ENCODE peak calls at places on chromosomes 12 and 14, in five cellular contexts. N is K562, G is A549, T is endothelial cell of umbilical vein, C is H1. V is an unnamed sample.

GRCh38 chr14:24172261-24172860 is 481 bp downstream of the REC8 start:
- DNase-seq in N (no peak), G (no peak), T (no peak), C (no peak), V (no peak)

GRCh38 chr14:89767861-89768268 is 186.7 kb downstream of the EFCAB11 start:
- DNase-seq in N (peak), G (no peak), T (peak), C (no peak), V (peak)

GRCh38 chr12:119594772-119595445 is 1.3 kb downstream of the TMEM233 start:
- DNase-seq in N (no peak), G (no peak), T (no peak), C (peak), V (no peak)

GRCh38 chr12:47079894-47080724 is at the start of gene AMIGO2:
- DNase-seq in N (peak), G (peak), T (peak), C (peak), V (no peak)

GRCh38 chr14:54329082-54329695 is 67.6 kb upstream of the CDKN3 start:
- DNase-seq in N (peak), G (peak), T (peak), C (peak), V (peak)

GRCh38 chr14:84254205-84254788 is 1275.6 kb upstream of the FLRT2 start:
- DNase-seq in N (no peak), G (no peak), T (peak), C (no peak), V (no peak)

GRCh38 chr14:75602527-75602926 is 24.1 kb downstream of the FLVCR2 start:
- DNase-seq in N (no peak), G (no peak), T (no peak), C (no peak), V (no peak)

GRCh38 chr12:32201996-32202395 is 95.3 kb downstream of the BICD1 start:
- DNase-seq in N (no peak), G (no peak), T (peak), C (no peak), V (no peak)

GRCh38 chr12:4809013-4809448 is 88.8 kb downstream of the GALNT8 start:
- DNase-seq in N (no peak), G (no peak), T (no peak), C (peak), V (no peak)

GRCh38 chr12:12273291-12273957 is 6.6 kb upstream of the LRP6 start:
- DNase-seq in N (no peak), G (no peak), T (no peak), C (no peak), V (no peak)

GRCh38 chr12:132558861-132559623 is 51.3 kb downstream of the LRCOL1 start:
- DNase-seq in N (no peak), G (no peak), T (no peak), C (no peak), V (no peak)

GRCh38 chr12:95224202-95225170 is 6.9 kb downstream of the VEZT start:
- DNase-seq in N (peak), G (no peak), T (no peak), C (no peak), V (no peak)

GRCh38 chr14:90678846-90679362 is 137.3 kb downstream of the TTC7B start:
- DNase-seq in N (no peak), G (no peak), T (no peak), C (no peak), V (no peak)

GRCh38 chr12:125228519-125229260 is 163.5 kb downstream of the AACS start:
- DNase-seq in N (peak), G (no peak), T (no peak), C (no peak), V (no peak)

GRCh38 chr14:100252684-100253083 is 13.7 kb downstream of the YY1 start:
- DNase-seq in N (no peak), G (no peak), T (no peak), C (no peak), V (no peak)
- TF ChIP-seq JUN in N (no peak), G (no peak), T (no peak), C (no peak), V (no peak)

DNA sequence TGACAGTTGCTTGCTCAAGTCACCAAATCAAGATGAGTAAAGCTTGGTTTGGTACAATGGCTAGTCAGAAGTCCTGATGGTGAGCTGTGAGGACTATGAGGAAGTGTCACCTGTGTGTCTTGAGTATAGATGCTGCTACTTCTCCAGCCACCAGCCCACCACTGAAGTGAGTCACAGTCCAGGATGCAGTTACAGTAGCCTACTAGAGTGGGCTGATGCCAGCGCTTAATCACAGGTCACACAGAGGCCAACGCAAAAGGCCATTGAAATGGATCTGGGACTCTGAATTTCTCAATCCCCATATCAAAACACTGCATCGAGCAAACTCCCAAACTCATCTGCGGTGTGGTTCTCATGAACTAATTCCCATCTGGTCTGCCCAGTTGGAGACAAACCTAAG is 223.1 kb downstream of the ANO6 start:
- DNase-seq in N (no peak), G (no peak), T (no peak), C (no peak), V (no peak)
- H3K4me2 ChIP-seq in N (no peak), G (no peak), T (no peak), C (no peak), V (no peak)

GRCh38 chr12:121814429-121815119 is 10.8 kb downstream of the SETD1B start:
- DNase-seq in N (no peak), G (no peak), T (no peak), C (no peak), V (no peak)

GRCh38 chr12:121812921-121813896 is 9.4 kb downstream of the SETD1B start:
- DNase-seq in N (no peak), G (no peak), T (no peak), C (no peak), V (no peak)

GRCh38 chr12:121816925-121817647 is 13.3 kb downstream of the SETD1B start:
- DNase-seq in N (no peak), G (no peak), T (no peak), C (no peak), V (no peak)

GRCh38 chr12:121813951-121814350 is 10.1 kb downstream of the SETD1B start:
- DNase-seq in N (no peak), G (no peak), T (no peak), C (no peak), V (no peak)

GRCh38 chr12:121815221-121815620 is 11.4 kb downstream of the SETD1B start:
- DNase-seq in N (no peak), G (no peak), T (no peak), C (no peak), V (no peak)
- TF ChIP-seq JUN in N (no peak), G (no peak), T (no peak), C (no peak), V (no peak)

DNA sequence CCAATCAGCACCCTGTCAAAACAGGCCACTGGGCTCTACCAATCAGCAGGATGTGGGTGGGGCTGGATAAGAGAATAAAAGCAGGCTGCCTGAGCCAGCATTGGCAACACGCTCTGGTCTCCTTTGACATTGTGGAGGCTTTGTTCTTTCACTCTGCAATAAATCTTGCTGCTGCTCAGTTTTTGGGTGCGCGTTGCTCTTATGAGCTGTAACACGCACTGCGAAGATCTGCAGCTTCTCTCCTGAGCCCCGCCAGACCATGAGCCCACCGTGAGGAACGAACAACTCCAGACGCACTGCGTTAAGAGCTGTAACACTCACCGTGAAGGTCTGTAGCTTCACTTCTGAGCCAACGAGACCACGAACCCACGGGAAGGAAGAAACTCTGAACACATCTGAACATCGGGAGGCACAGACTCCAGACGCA is 8.4 kb upstream of the PIANP start:
- DNase-seq in N (no peak), G (no peak), T (no peak), C (no peak), V (no peak)
- H3K4me2 ChIP-seq in N (no peak), G (no peak), T (no peak), C (no peak), V (no peak)

DNA sequence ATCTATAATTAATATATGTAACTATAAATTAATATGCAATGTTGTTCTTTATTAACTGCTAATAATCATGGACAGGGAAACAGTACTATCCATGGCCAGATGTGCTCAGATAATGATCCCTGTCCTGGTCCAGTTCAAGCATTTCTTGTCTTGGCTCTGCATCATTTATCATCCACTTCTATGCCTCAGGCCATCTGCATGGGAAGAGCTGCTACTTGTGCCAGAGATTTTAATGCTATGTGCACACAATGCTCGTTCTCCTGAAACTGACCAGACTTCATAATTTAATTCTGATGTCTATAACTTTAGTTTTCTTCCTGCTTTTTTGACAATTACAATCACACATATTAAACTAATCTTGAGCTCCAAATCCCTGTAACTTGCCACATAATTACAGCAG is 11.2 kb upstream of the TMX1 start:
- DNase-seq in N (no peak), G (no peak), T (no peak), C (no peak), V (no peak)
- TF ChIP-seq JUN in N (no peak), G (no peak), T (no peak), C (no peak), V (no peak)

GRCh38 chr14:58898655-58899316 is 261.0 kb downstream of the DACT1 start:
- DNase-seq in N (no peak), G (no peak), T (peak), C (no peak), V (no peak)
- H3K4me2 ChIP-seq in N (no peak), G (peak), T (no peak), C (no peak), V (no peak)

GRCh38 chr12:66533767-66534166 is 145.1 kb downstream of the GRIP1 start:
- DNase-seq in N (no peak), G (no peak), T (no peak), C (no peak), V (no peak)
- TF ChIP-seq JUN in N (no peak), G (no peak), T (no peak), C (no peak), V (no peak)

GRCh38 chr12:103936679-103937078 is 6.5 kb downstream of the HSP90B1 start:
- DNase-seq in N (no peak), G (no peak), T (no peak), C (no peak), V (no peak)
- H3K4me2 ChIP-seq in N (no peak), G (no peak), T (no peak), C (no peak), V (no peak)

V was measured in HepG2.